ENCODE peak calls at places on chromosomes 13 and 19, in eight cellular contexts. B is CD8-positive, alpha-beta memory T cell; E is transverse colon; M is lung; U is ovary; I is bronchial epithelial cell; L is GM23338; G is heart left ventricle. Q is an unnamed sample. For H3K27me3, the result is how much of the 10 kb centered on the place peaks cover.

GRCh38 chr13:113216165-113217056 is 7.0 kb downstream of the CUL4A start:
- DNase-seq in G (peak), L (peak), E (peak), B (no peak), U (no peak), I (peak), M (peak), Q (peak)

GRCh38 chr19:48896191-48896720 is 2.3 kb downstream of the TULP2 start:
- DNase-seq in B (peak), G (peak), I (no peak), E (peak), M (peak), L (peak), U (peak), Q (peak)

GRCh38 chr13:112873851-112874750 is 94.9 kb upstream of the MCF2L start:
- DNase-seq in E (peak), L (peak), U (peak), B (no peak), G (peak), M (peak), I (peak), Q (peak)

GRCh38 chr19:15280915-15281683 is 48.9 kb upstream of the EPHX3 start:
- DNase-seq in B (no peak), M (peak), U (peak), L (no peak), E (peak), G (peak), I (peak), Q (no peak)

GRCh38 chr19:39407644-39408391 is 1.2 kb downstream of the ZFP36 start:
- DNase-seq in B (peak), E (peak), U (peak), G (no peak), I (no peak), M (peak), L (peak), Q (peak)

GRCh38 chr13:40283666-40284065 is 382.8 kb downstream of the FOXO1 start:
- DNase-seq in B (no peak), I (peak), G (no peak), E (no peak), M (no peak), L (no peak), U (no peak), Q (no peak)

GRCh38 chr13:63425131-63425530 is 2009.5 kb upstream of the PCDH20 start:
- DNase-seq in G (no peak), U (no peak), E (no peak), M (no peak), B (no peak), I (no peak), L (no peak), Q (no peak)

GRCh38 chr13:54029226-54029625 is 1000.6 kb downstream of the OLFM4 start:
- DNase-seq in U (no peak), B (no peak), L (peak), I (peak), M (no peak), G (no peak), E (no peak), Q (no peak)

GRCh38 chr13:33340631-33341030 is 55.1 kb upstream of the STARD13 start:
- DNase-seq in U (no peak), E (no peak), B (no peak), G (no peak), L (no peak), I (peak), M (no peak), Q (no peak)

GRCh38 chr13:77751513-77752456 is 54.3 kb downstream of the SLAIN1 start:
- DNase-seq in B (peak), M (no peak), I (peak), L (peak), U (no peak), G (peak), E (no peak), Q (no peak)

GRCh38 chr19:39052243-39052746 is 19.9 kb upstream of the FBXO27 start:
- DNase-seq in B (peak), L (peak), E (peak), M (peak), I (peak), G (peak), U (peak), Q (peak)

GRCh38 chr13:98423417-98423816 is 153.5 kb downstream of the STK24 start:
- DNase-seq in M (no peak), U (no peak), I (no peak), L (no peak), B (no peak), E (no peak), G (no peak), Q (no peak)

GRCh38 chr19:41319500-41320184 is 9.7 kb downstream of the CCDC97 start:
- DNase-seq in G (no peak), E (no peak), B (no peak), M (no peak), U (no peak), L (no peak), I (no peak), Q (peak)

GRCh38 chr13:78601124-78601885 is 2.0 kb downstream of the POU4F1 start:
- DNase-seq in L (peak), E (no peak), U (no peak), B (no peak), I (no peak), M (no peak), G (no peak), Q (peak)

GRCh38 chr19:29515706-29516357 is 10.0 kb upstream of the VSTM2B start:
- DNase-seq in L (no peak), B (no peak), I (no peak), M (no peak), G (no peak), E (no peak), U (no peak), Q (no peak)

GRCh38 chr13:36915891-36916640 is 4.0 kb downstream of the SMAD9 start:
- DNase-seq in I (no peak), M (no peak), U (no peak), L (no peak), E (no peak), G (no peak), B (no peak), Q (no peak)

GRCh38 chr19:50694815-50695145 is 24.8 kb downstream of the SHANK1 start:
- DNase-seq in B (no peak), U (no peak), G (no peak), L (peak), E (no peak), M (no peak), I (no peak), Q (no peak)
- H3K27me3 ChIP-seq in B (under half), U (under half), G (half or more), L (half or more), E (under half), M (under half), I (under half), Q (half or more)

GRCh38 chr13:30052127-30052526 is 201.7 kb upstream of the UBL3 start:
- DNase-seq in U (no peak), G (no peak), L (peak), I (no peak), M (no peak), E (no peak), B (no peak), Q (no peak)
- H3K4me3 ChIP-seq in U (no peak), G (no peak), L (peak), I (no peak), M (no peak), E (no peak), B (no peak), Q (no peak)

DNA sequence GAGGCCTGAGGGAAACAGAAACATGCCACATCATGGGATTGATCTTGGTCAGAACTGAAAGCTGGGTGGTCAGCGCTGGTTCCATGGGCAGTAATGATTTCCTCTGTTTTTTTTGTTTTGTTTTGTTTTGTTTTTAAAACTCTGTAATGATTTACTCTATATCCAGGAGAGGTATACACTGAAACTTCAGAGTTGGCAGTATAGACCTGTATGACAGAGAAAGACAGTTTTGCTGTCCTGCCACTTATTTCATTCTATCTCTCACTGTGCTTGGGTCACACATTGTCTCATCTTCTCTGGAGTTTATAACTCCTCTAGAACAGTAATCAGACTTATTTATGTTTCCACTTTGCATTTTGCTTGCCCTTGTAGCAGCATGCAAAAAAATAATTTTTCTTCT is 105.1 kb upstream of the SLITRK1 start:
- DNase-seq in E (no peak), I (no peak), L (no peak), M (no peak), B (no peak), U (no peak), G (no peak), Q (no peak)
- H3K27me3 ChIP-seq in E (under half), I (under half), L (under half), M (under half), B (under half), U (under half), G (under half), Q (under half)

DNA sequence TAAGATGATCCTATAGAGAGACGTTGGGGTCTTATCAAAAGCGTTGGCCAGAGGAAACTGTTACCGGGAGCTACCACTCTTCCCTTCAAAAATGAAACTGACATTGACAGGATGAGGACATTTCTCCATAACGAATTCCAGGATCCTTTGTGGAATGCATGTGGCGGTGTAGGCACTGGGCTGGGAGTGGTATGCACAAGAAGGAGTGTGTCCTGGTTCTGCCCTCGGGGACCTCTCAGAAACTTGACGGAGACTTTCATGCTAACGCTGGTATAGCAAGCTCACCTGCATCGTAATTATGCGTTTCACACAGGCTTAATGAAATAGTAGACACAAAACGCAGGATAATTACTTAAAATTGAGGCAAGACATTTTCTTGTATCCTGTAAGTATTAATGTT is 441.1 kb downstream of the FGF9 start:
- DNase-seq in M (no peak), U (no peak), E (no peak), B (no peak), L (no peak), G (no peak), I (no peak), Q (no peak)
- H3K4me3 ChIP-seq in M (no peak), U (no peak), E (no peak), B (no peak), L (no peak), G (no peak), I (no peak), Q (no peak)